ENCODE peak calls at places on chromosomes 13 and 19, in six cellular contexts. S is caudate nucleus; C is stimulated activated CD8-positive, alpha-beta memory T cell treated with anti-CD3 and anti-CD28 coated beads, Interleukin-4, amount 100 ng/mL, for 1 hour; E is nucleus accumbens; X is colonic mucosa; W is NCI-H2171 treated with DMSO at 0.1 percent for 48 hours. N is an unnamed sample.

GRCh38 chr19:55370305-55370988 is at the start of gene IL11:
- DNase-seq in W (no peak), C (no peak), X (no peak), E (no peak), S (no peak), N (no peak)

GRCh38 chr19:33879818-33880575 is 83.3 kb downstream of the KCTD15 start:
- DNase-seq in W (no peak), X (no peak), E (no peak), C (no peak), S (no peak), N (no peak)

GRCh38 chr13:86725105-86725504 is 925.9 kb upstream of the SLITRK6 start:
- DNase-seq in C (no peak), E (no peak), W (no peak), X (no peak), S (no peak), N (no peak)

GRCh38 chr13:29978211-29978610 is 127.8 kb upstream of the UBL3 start:
- DNase-seq in C (no peak), W (no peak), E (no peak), S (no peak), X (no peak), N (no peak)

GRCh38 chr19:19538077-19538764 is at the start of gene CILP2:
- DNase-seq in E (no peak), W (peak), C (no peak), S (no peak), X (peak), N (no peak)

GRCh38 chr13:80481589-80481988 is 140.7 kb upstream of the SPRY2 start:
- DNase-seq in W (no peak), E (no peak), C (no peak), X (no peak), S (no peak), N (no peak)

GRCh38 chr19:29547361-29547960 is 21.7 kb downstream of the VSTM2B start:
- DNase-seq in S (no peak), X (no peak), W (no peak), E (no peak), C (no peak), N (no peak)

GRCh38 chr13:98461525-98462240 is 115.2 kb downstream of the STK24 start:
- DNase-seq in C (no peak), X (no peak), E (no peak), W (peak), S (no peak), N (no peak)

GRCh38 chr13:28355822-28356371 is 139.0 kb downstream of the FLT1 start:
- DNase-seq in W (no peak), X (no peak), S (no peak), C (no peak), E (no peak), N (no peak)

N was measured in dorsolateral prefrontal cortex.